ENCODE peak calls at places on chromosomes 4 and X, in four cellular contexts. V is suprapubic skin, J is HCT116, R is sigmoid colon. G is an unnamed sample.
A peak's percentile ranks its signal among the peaks of the same experiment; 100 is the strongest.

GRCh38 chr4:29009908-29010307 is 1710.3 kb upstream of the PCDH7 start:
- DNase-seq in V (no peak), J (no peak), R (no peak), G (no peak)

GRCh38 chr4:123386608-123387007 is 10.0 kb upstream of the SPRY1 start:
- DNase-seq in V (no peak), J (no peak), R (no peak), G (no peak)

GRCh38 chr4:123573866-123574508 is 177.4 kb downstream of the SPRY1 start:
- DNase-seq in V (no peak), J (no peak), R (no peak), G (no peak)

GRCh38 chr4:41791557-41791956 is 43.0 kb upstream of the PHOX2B start:
- DNase-seq in V (no peak), J (no peak), R (no peak), G (no peak)

GRCh38 chr4:94757192-94758140 is at the start of gene BMPR1B:
- DNase-seq in V (no peak), J (no peak), R (no peak), G (peak; percentile 85)

GRCh38 chr4:118282692-118283091 is 70.1 kb downstream of the PRSS12 start:
- DNase-seq in V (no peak), J (no peak), R (no peak), G (no peak)

GRCh38 chr4:41507292-41507933 is 30.5 kb upstream of the LIMCH1 start:
- DNase-seq in V (no peak), J (no peak), R (no peak), G (no peak)

GRCh38 chrX:20116575-20117240 is at the start of gene MAP7D2:
- DNase-seq in V (no peak), J (no peak), R (no peak), G (no peak)

GRCh38 chr4:82745173-82745842 is 53.3 kb downstream of the SCD5 start:
- DNase-seq in V (no peak), J (no peak), R (no peak), G (no peak)

GRCh38 chr4:65340382-65341109 is 329.7 kb downstream of the EPHA5 start:
- DNase-seq in V (no peak), J (no peak), R (no peak), G (no peak)

GRCh38 chr4:101022151-101023024 is 324.9 kb downstream of the PPP3CA start:
- DNase-seq in V (no peak), J (no peak), R (no peak), G (no peak)

GRCh38 chr4:20622701-20623100 is 77.6 kb upstream of the PACRGL start:
- DNase-seq in V (no peak), J (no peak), R (no peak), G (no peak)

GRCh38 chr4:126267689-126268088 is 952.9 kb downstream of the FAT4 start:
- DNase-seq in V (no peak), J (no peak), R (no peak), G (no peak)

GRCh38 chr4:11436673-11437072 is 8.0 kb upstream of the HS3ST1 start:
- DNase-seq in V (no peak), J (no peak), R (no peak), G (no peak)

GRCh38 chr4:98260047-98260578 is 1.1 kb upstream of the RAP1GDS1 start:
- DNase-seq in V (peak; percentile 82), J (peak; percentile 7), R (peak; percentile 74), G (peak; percentile 89)

GRCh38 chr4:173357939-173358338 is 12.8 kb upstream of the SAP30 start:
- DNase-seq in V (no peak), J (no peak), R (no peak), G (no peak)

GRCh38 chr4:7852568-7853185 is 87.0 kb downstream of the AFAP1 start:
- DNase-seq in V (no peak), J (no peak), R (peak; percentile 66), G (no peak)

GRCh38 chr4:7753271-7753670 is 186.4 kb downstream of the AFAP1 start:
- DNase-seq in V (no peak), J (no peak), R (no peak), G (peak; percentile 42)

GRCh38 chr4:108342325-108342986 is 173.7 kb upstream of the LEF1 start:
- DNase-seq in V (no peak), J (no peak), R (no peak), G (no peak)

GRCh38 chrX:7214251-7214650 is 66.3 kb upstream of the PUDP start:
- DNase-seq in V (no peak), J (no peak), R (no peak), G (no peak)

GRCh38 chr4:177228599-177228998 is 81.1 kb upstream of the NEIL3 start:
- DNase-seq in V (no peak), J (no peak), R (no peak), G (no peak)

GRCh38 chrX:14050704-14051103 is 21.0 kb upstream of the GEMIN8 start:
- DNase-seq in V (no peak), J (no peak), R (no peak), G (no peak)

GRCh38 chrX:5958523-5958922 is 270.1 kb downstream of the NLGN4X start:
- DNase-seq in V (no peak), J (no peak), R (no peak), G (no peak)

GRCh38 chr4:7876096-7876993 is 63.3 kb downstream of the AFAP1 start:
- DNase-seq in V (no peak), J (no peak), R (peak; percentile 72), G (no peak)

GRCh38 chrX:81876437-81876836 is 674.5 kb downstream of the SH3BGRL start:
- DNase-seq in V (no peak), J (no peak), R (no peak), G (peak; percentile 21)

GRCh38 chr4:153205028-153205648 is 895 bp downstream of the TRIM2 start:
- DNase-seq in V (no peak), J (no peak), R (no peak), G (peak; percentile 39)

GRCh38 chr4:46994007-46994405 is 625 bp upstream of the GABRA4 start:
- DNase-seq in V (no peak), J (no peak), R (no peak), G (no peak)

GRCh38 chr4:156169861-156170260 is 216.2 kb upstream of the CTSO start:
- DNase-seq in V (no peak), J (no peak), R (no peak), G (no peak)

GRCh38 chr4:16827762-16828724 is 70.4 kb downstream of the LDB2 start:
- DNase-seq in V (no peak), J (no peak), R (no peak), G (no peak)

GRCh38 chr4:31237242-31237641 is 517.1 kb downstream of the PCDH7 start:
- DNase-seq in V (no peak), J (peak; percentile 96), R (no peak), G (no peak)

GRCh38 chr4:168397611-168398169 is 79.1 kb upstream of the DDX60 start:
- DNase-seq in V (no peak), J (no peak), R (no peak), G (no peak)

GRCh38 chr4:54540931-54541330 is 116.8 kb upstream of the KIT start:
- DNase-seq in V (no peak), J (no peak), R (no peak), G (no peak)

GRCh38 chrX:16836371-16836770 is 33.8 kb downstream of the RBBP7 start:
- DNase-seq in V (no peak), J (no peak), R (no peak), G (peak; percentile 34)

GRCh38 chr4:146222313-146222712 is 8.0 kb downstream of the REELD1 start:
- DNase-seq in V (no peak), J (no peak), R (no peak), G (no peak)

GRCh38 chr4:85149656-85150055 is 183.2 kb upstream of the WDFY3 start:
- DNase-seq in V (no peak), J (no peak), R (no peak), G (no peak)

GRCh38 chrX:1531106-1531890 is 5.7 kb downstream of the P2RY8 start:
- DNase-seq in V (peak; percentile 72), J (no peak), R (peak; percentile 24), G (no peak)

GRCh38 chrX:111743316-111743715 is 62.3 kb downstream of the ALG13 start:
- DNase-seq in V (no peak), J (no peak), R (no peak), G (no peak)
- TF ChIP-seq POLR2AphosphoS5 in V (no peak), J (no peak), R (no peak), G (no peak)

GRCh38 chr4:76251448-76252270 is at the start of gene FAM47E:
- DNase-seq in V (peak; percentile 84), J (no peak), R (peak; percentile 88), G (peak; percentile 89)
- TF ChIP-seq CTCF in V (no peak), J (no peak), R (no peak), G (no peak)

GRCh38 chr4:26953361-26953760 is 92.7 kb downstream of the STIM2 start:
- DNase-seq in V (no peak), J (no peak), R (no peak), G (no peak)
- TF ChIP-seq POLR2AphosphoS5 in V (no peak), J (no peak), R (no peak), G (no peak)

GRCh38 chr4:80646061-80646460 is 310.5 kb downstream of the CFAP299 start:
- DNase-seq in V (no peak), J (no peak), R (no peak), G (no peak)
- TF ChIP-seq CTCF in V (no peak), J (no peak), R (no peak), G (no peak)

GRCh38 chr4:1194028-1194900 is 21.9 kb upstream of the SPON2 start:
- DNase-seq in V (no peak), J (no peak), R (peak; percentile 94), G (peak; percentile 87)
- TF ChIP-seq POLR2AphosphoS5 in V (no peak), J (no peak), R (peak; percentile 60), G (no peak)

GRCh38 chr4:159291176-159291575 is 188.3 kb downstream of the RAPGEF2 start:
- DNase-seq in V (no peak), J (no peak), R (no peak), G (no peak)

GRCh38 chr4:159296061-159296460 is 193.2 kb downstream of the RAPGEF2 start:
- DNase-seq in V (no peak), J (no peak), R (no peak), G (no peak)

GRCh38 chr4:159292137-159292896 is 189.4 kb downstream of the RAPGEF2 start:
- DNase-seq in V (no peak), J (no peak), R (no peak), G (no peak)

GRCh38 chr4:159298502-159298901 is 195.6 kb downstream of the RAPGEF2 start:
- DNase-seq in V (no peak), J (no peak), R (no peak), G (no peak)

DNA sequence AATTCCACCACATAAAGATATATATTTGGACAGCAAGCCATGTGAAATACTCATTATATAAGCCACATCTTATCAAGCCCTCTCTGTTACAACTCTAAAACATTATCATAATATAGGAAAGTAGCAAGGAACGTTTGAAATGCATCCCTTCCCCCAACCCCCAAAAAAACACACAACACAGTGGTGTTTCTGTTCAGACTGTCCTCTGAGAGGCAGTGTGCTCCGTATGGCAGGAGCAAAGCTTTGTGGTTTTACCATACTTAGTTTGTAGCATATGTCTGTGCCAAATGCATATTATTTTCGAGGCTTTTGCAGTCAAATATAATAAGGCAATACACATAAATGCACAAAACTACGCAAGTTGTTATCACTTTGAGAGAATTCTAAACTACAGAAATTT is 194.2 kb downstream of the RAPGEF2 start:
- DNase-seq in V (no peak), J (no peak), R (no peak), G (no peak)
- TF ChIP-seq CTCF in V (no peak), J (peak; percentile 10), R (no peak), G (no peak)